ENCODE peak calls at places on chromosomes 5 and 9, in seven cellular contexts. G is K562, Q is H1, T is HepG2, M is HCT116, U is GM12878, Y is SK-N-SH. O is an unnamed sample.

GRCh38 chr9:31590091-31590490 is 794.4 kb upstream of the ACO1 start:
- DNase-seq in G (no peak), Q (no peak), T (no peak), M (no peak), U (no peak), Y (no peak), O (no peak)

GRCh38 chr5:37071901-37072581 is 177.1 kb downstream of the CPLANE1 start:
- DNase-seq in G (no peak), Q (no peak), T (peak; percentile 61), M (no peak), U (no peak), Y (no peak), O (peak; percentile 77)

GRCh38 chr5:171755354-171755821 is 30.2 kb upstream of the SMIM23 start:
- DNase-seq in G (no peak), Q (no peak), T (peak; percentile 12), M (no peak), U (no peak), Y (no peak), O (no peak)

GRCh38 chr9:96418920-96419690 is 935 bp upstream of the ZNF367 start:
- DNase-seq in G (peak; percentile 90), Q (no peak), T (peak; percentile 73), M (no peak), U (no peak), Y (peak; percentile 83), O (peak; percentile 62)

GRCh38 chr5:72065751-72066255 is 41.5 kb upstream of the MAP1B start:
- DNase-seq in G (no peak), Q (peak; percentile 81), T (no peak), M (no peak), U (no peak), Y (peak; percentile 72), O (no peak)

GRCh38 chr9:71767421-71768321 is 642 bp downstream of the CEMIP2 start:
- DNase-seq in G (peak; percentile 16), Q (no peak), T (no peak), M (no peak), U (no peak), Y (no peak), O (peak; percentile 49)

GRCh38 chr5:147576646-147577535 is 67.0 kb upstream of the DPYSL3 start:
- DNase-seq in G (peak; percentile 20), Q (no peak), T (no peak), M (no peak), U (no peak), Y (peak; percentile 49), O (peak; percentile 45)

GRCh38 chr5:136145030-136145429 is 12.4 kb downstream of the SMAD5 start:
- DNase-seq in G (no peak), Q (no peak), T (no peak), M (no peak), U (no peak), Y (no peak), O (no peak)

GRCh38 chr5:176866913-176867312 is 32.2 kb downstream of the HK3 start:
- DNase-seq in G (peak; percentile 49), Q (no peak), T (no peak), M (no peak), U (no peak), Y (peak; percentile 91), O (no peak)

DNA sequence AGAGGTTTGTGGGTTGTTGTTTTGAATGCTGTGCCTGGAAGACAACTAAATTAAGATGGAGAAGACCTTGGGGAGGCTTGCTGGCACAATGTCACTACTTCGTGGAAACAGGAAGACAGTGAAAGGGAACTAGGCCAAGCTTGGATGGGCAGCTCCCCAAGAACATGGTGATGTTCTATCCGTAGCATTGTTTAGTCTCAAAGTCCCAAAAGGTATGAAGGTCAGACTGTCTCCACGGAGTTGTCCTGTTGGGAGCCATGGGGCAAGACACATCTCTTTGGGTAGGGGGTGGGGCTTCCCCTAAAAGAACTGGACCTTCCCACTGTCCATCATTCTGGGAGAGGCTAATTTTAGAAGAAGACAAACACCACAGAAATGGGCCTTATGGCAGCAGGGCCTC is 140.5 kb downstream of the ENTREP1 start:
- DNase-seq in G (no peak), Q (no peak), T (no peak), M (no peak), U (no peak), Y (no peak), O (no peak)
- TF ChIP-seq POLR2AphosphoS5 in G (no peak), Q (no peak), T (no peak), M (no peak), U (no peak), Y (no peak), O (no peak)

DNA sequence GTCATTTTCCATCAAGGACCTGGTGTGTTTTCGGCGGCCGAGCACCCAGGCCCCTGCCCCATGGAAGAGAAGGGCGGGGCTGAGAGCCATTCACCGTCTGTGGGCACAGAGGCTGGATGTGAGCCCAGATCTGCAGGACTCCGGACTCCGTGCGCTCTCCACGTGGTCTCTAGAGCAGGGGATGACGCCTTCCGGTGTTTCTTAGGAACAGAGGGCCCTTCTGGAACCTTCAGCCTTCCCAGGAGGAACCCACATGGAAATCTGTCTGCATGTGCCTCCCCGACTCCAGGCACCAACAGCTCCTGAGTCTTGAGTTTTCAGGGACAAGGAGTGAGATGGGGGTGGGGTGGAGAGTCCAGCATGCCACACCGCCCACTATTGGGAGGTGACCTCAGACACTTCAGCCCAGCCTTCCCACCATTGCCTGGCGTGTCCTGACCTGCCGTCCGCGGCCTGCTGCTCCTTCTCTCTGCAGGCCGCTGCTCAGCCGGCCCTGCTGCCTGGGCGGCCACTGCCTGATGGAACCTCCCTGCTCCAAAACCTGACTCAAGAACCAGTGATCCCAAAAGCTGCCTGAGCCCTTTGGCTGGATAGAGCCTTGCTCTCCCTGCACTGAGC is 2.4 kb upstream of the RXRA start:
- DNase-seq in G (peak; percentile 56), Q (no peak), T (peak; percentile 61), M (peak; percentile 51), U (no peak), Y (no peak), O (no peak)
- TF ChIP-seq MAX in G (no peak), Q (no peak), T (no peak), M (no peak), U (no peak), Y (no peak), O (peak; percentile 17)

GRCh38 chr9:130327781-130328348 is 62.3 kb downstream of the HMCN2 start:
- DNase-seq in G (no peak), Q (no peak), T (no peak), M (no peak), U (no peak), Y (peak; percentile 87), O (no peak)
- TF ChIP-seq POLR2AphosphoS5 in G (no peak), Q (no peak), T (no peak), M (no peak), U (no peak), Y (no peak), O (no peak)

GRCh38 chr5:179345429-179346321 is at the start of gene ADAMTS2:
- DNase-seq in G (peak; percentile 58), Q (no peak), T (no peak), M (no peak), U (no peak), Y (peak; percentile 92), O (no peak)
- TF ChIP-seq MAX in G (no peak), Q (no peak), T (no peak), M (no peak), U (no peak), Y (no peak), O (no peak)